ENCODE peak calls at places on chromosome 17, in four cellular contexts. N is heart left ventricle, P is mucosa of gallbladder, K is cardiac septum. L is an unnamed sample.

GRCh38 chr17:36844601-36845000 is 92.7 kb upstream of the LHX1 start:
- DNase-seq in N (no peak), P (no peak), K (no peak), L (no peak)

GRCh38 chr17:65553009-65553645 is 8.3 kb downstream of the AXIN2 start:
- DNase-seq in P (no peak), N (no peak), K (no peak), L (peak)

GRCh38 chr17:5133311-5133710 is 17.5 kb downstream of the USP6 start:
- DNase-seq in K (no peak), P (no peak), N (no peak), L (peak)

GRCh38 chr17:63419949-63420867 is 25.9 kb downstream of the CYB561 start:
- DNase-seq in N (no peak), P (no peak), K (no peak), L (no peak)

GRCh38 chr17:76726766-76727718 is at the start of gene METTL23:
- DNase-seq in N (peak), K (peak), P (peak), L (peak)

GRCh38 chr17:75088902-75089417 is 1.2 kb downstream of the SLC16A5 start:
- DNase-seq in P (peak), K (peak), N (no peak), L (no peak)

GRCh38 chr17:50148226-50149098 is 2.0 kb downstream of the PPP1R9B start:
- DNase-seq in K (peak), N (peak), P (no peak), L (peak)

GRCh38 chr17:18850679-18851078 is 7.3 kb upstream of the PRPSAP2 start:
- DNase-seq in P (no peak), N (no peak), K (no peak), L (no peak)

GRCh38 chr17:10631048-10631700 is 25.9 kb downstream of the MYH3 start:
- DNase-seq in P (peak), N (no peak), K (no peak), L (no peak)

GRCh38 chr17:6470146-6470718 is 26.0 kb downstream of the PIMREG start:
- DNase-seq in K (no peak), N (no peak), P (no peak), L (no peak)

GRCh38 chr17:3635474-3636153 is 436 bp downstream of the SHPK start:
- DNase-seq in K (no peak), P (no peak), N (no peak), L (no peak)

GRCh38 chr17:59129814-59130213 is 23.1 kb upstream of the TRIM37 start:
- DNase-seq in N (no peak), P (no peak), K (no peak), L (no peak)

GRCh38 chr17:46053911-46054534 is 55.0 kb downstream of the STH start:
- DNase-seq in K (no peak), P (no peak), N (no peak), L (no peak)

GRCh38 chr17:2214887-2215615 is 88.5 kb downstream of the SMG6 start:
- DNase-seq in P (no peak), K (peak), N (peak), L (no peak)

GRCh38 chr17:64355536-64356303 is 34.9 kb downstream of the PECAM1 start:
- DNase-seq in K (peak), P (no peak), N (no peak), L (peak)

GRCh38 chr17:69046130-69046807 is 14.5 kb downstream of the ABCA9 start:
- DNase-seq in K (no peak), N (no peak), P (no peak), L (no peak)

GRCh38 chr17:77345260-77345910 is 204.6 kb downstream of the SEC14L1 start:
- DNase-seq in N (no peak), P (peak), K (no peak), L (no peak)

GRCh38 chr17:61413654-61414133 is 14.1 kb downstream of the TBX2 start:
- DNase-seq in P (no peak), K (no peak), N (no peak), L (peak)

GRCh38 chr17:67390646-67391480 is 13.8 kb downstream of the PITPNC1 start:
- DNase-seq in P (peak), K (no peak), N (no peak), L (no peak)

L was measured in posterior vena cava.